ENCODE peak calls at places on chromosomes 7 and 10, in five cellular contexts. T is cardiac muscle cell; G is activated naive CD8-positive, alpha-beta T cell treated with anti-CD3 and anti-CD28 coated beads, Interleukin-2, amount 50 U/mL, for 24 hours; K is NCI-H460; U is astrocyte of the hippocampus. E is an unnamed sample.

GRCh38 chr7:107078517-107078966 is 34.0 kb downstream of the PRKAR2B start:
- DNase-seq in T (peak), G (no peak), K (no peak), U (peak), E (peak)

GRCh38 chr7:128833148-128833938 is 3.1 kb downstream of the FLNC start:
- DNase-seq in T (peak), G (no peak), K (no peak), U (peak), E (peak)

GRCh38 chr10:44306762-44307161 is 78.1 kb downstream of the CXCL12 start:
- DNase-seq in T (peak), G (no peak), K (no peak), U (peak), E (no peak)

GRCh38 chr7:24926623-24927539 is 53.1 kb downstream of the OSBPL3 start:
- DNase-seq in T (no peak), G (no peak), K (no peak), U (peak), E (no peak)

GRCh38 chr10:6297522-6297921 is 94.8 kb downstream of the PFKFB3 start:
- DNase-seq in T (no peak), G (no peak), K (no peak), U (no peak), E (no peak)

GRCh38 chr10:103748020-103748419 is 107.4 kb downstream of the SH3PXD2A start:
- DNase-seq in T (no peak), G (no peak), K (no peak), U (no peak), E (no peak)

GRCh38 chr7:422191-422885 is 97.3 kb downstream of the PDGFA start:
- DNase-seq in T (no peak), G (no peak), K (no peak), U (no peak), E (no peak)

GRCh38 chr10:103967433-103968142 is 648 bp downstream of the SLK start:
- DNase-seq in T (peak), G (peak), K (no peak), U (no peak), E (peak)

GRCh38 chr10:7121154-7121797 is 289.6 kb downstream of the SFMBT2 start:
- DNase-seq in T (peak), G (peak), K (peak), U (peak), E (peak)

GRCh38 chr7:129831424-129832058 is 121.2 kb downstream of the UBE2H start:
- DNase-seq in T (peak), G (no peak), K (no peak), U (peak), E (peak)